ENCODE peak calls at places on chromosomes 7 and 10, in four cellular contexts. E is H54; O is CD8-positive, alpha-beta T cell; C is M059J. S is an unnamed sample.

GRCh38 chr7:904847-905246 is 28.5 kb downstream of the GET4 start:
- DNase-seq in O (no peak), E (peak), C (peak), S (peak)

GRCh38 chr10:81018898-81019890 is 481.5 kb downstream of the SH2D4B start:
- DNase-seq in E (peak), C (peak), O (no peak), S (peak)

GRCh38 chr7:68785036-68785435 is 813.2 kb upstream of the AUTS2 start:
- DNase-seq in C (peak), O (no peak), E (no peak), S (no peak)

GRCh38 chr10:56537984-56538383 is 176.9 kb upstream of the ZWINT start:
- DNase-seq in E (peak), C (peak), O (no peak), S (peak)

GRCh38 chr7:17524746-17525145 is 226.3 kb downstream of the AHR start:
- DNase-seq in O (no peak), E (no peak), C (peak), S (no peak)

GRCh38 chr10:68828833-68829232 is 1.5 kb downstream of the STOX1 start:
- DNase-seq in C (no peak), E (no peak), O (no peak), S (no peak)

GRCh38 chr7:30899630-30900029 is 12.0 kb upstream of the AQP1 start:
- DNase-seq in O (no peak), C (no peak), E (no peak), S (no peak)

GRCh38 chr7:17097668-17098297 is 200.7 kb upstream of the AHR start:
- DNase-seq in C (no peak), E (no peak), O (no peak), S (no peak)